ENCODE peak calls at places on chromosomes 1 and 21, in eight cellular contexts. N is activated T-helper 1 cell treated with Interleukin-2 at 50 U/mL for 16 hours; K is epithelial cell of prostate; I is effector memory CD8-positive, alpha-beta T cell; A is NCI-H1048; Y is activated CD4-positive, alpha-beta T cell treated with anti-CD3 and anti-CD28 coated beads, Interleukin-2, amount 50 U/mL, for 24 hours; M is left cardiac atrium; Q is left lung. B is an unnamed sample.

GRCh38 chr1:178625695-178626094 is 99.3 kb upstream of the RALGPS2 start:
- DNase-seq in N (no peak), K (no peak), I (no peak), A (no peak), Y (no peak), M (no peak), Q (no peak), B (no peak)

GRCh38 chr1:26239936-26240335 is 5.9 kb downstream of the CEP85 start:
- DNase-seq in N (no peak), K (no peak), I (no peak), A (no peak), Y (no peak), M (no peak), Q (no peak), B (no peak)

GRCh38 chr21:33029512-33029921 is 3.8 kb downstream of the OLIG2 start:
- DNase-seq in N (no peak), K (no peak), I (no peak), A (no peak), Y (no peak), M (no peak), Q (no peak), B (no peak)

GRCh38 chr1:40305451-40305850 is 11.6 kb downstream of the COL9A2 start:
- DNase-seq in N (no peak), K (no peak), I (no peak), A (no peak), Y (no peak), M (no peak), Q (no peak), B (no peak)

GRCh38 chr1:21552715-21553114 is 43.5 kb downstream of the ALPL start:
- DNase-seq in N (no peak), K (no peak), I (no peak), A (no peak), Y (no peak), M (no peak), Q (no peak), B (no peak)

GRCh38 chr1:108190001-108190634 is 10.0 kb downstream of the SLC25A24 start:
- DNase-seq in N (no peak), K (no peak), I (no peak), A (no peak), Y (no peak), M (no peak), Q (no peak), B (no peak)

GRCh38 chr1:197437891-197438853 is 170.1 kb downstream of the CRB1 start:
- DNase-seq in N (no peak), K (no peak), I (no peak), A (no peak), Y (no peak), M (no peak), Q (no peak), B (no peak)

GRCh38 chr1:87592156-87592555 is 263.5 kb downstream of the LMO4 start:
- DNase-seq in N (no peak), K (no peak), I (no peak), A (no peak), Y (no peak), M (no peak), Q (no peak), B (no peak)

GRCh38 chr1:154353460-154353904 is 28.2 kb downstream of the ATP8B2 start:
- DNase-seq in N (no peak), K (no peak), I (no peak), A (no peak), Y (no peak), M (no peak), Q (no peak), B (no peak)

GRCh38 chr1:185284533-185285244 is 32.4 kb downstream of the IVNS1ABP start:
- DNase-seq in N (no peak), K (no peak), I (no peak), A (no peak), Y (no peak), M (no peak), Q (no peak), B (no peak)

GRCh38 chr1:220700591-220701179 is 10.5 kb downstream of the C1orf115 start:
- DNase-seq in N (no peak), K (no peak), I (no peak), A (no peak), Y (no peak), M (no peak), Q (no peak), B (no peak)

GRCh38 chr1:225746361-225747179 is 31.1 kb upstream of the SRP9 start:
- DNase-seq in N (no peak), K (no peak), I (no peak), A (no peak), Y (no peak), M (peak; percentile 70), Q (peak; percentile 64), B (peak; percentile 38)

GRCh38 chr1:183498342-183498991 is 26.2 kb downstream of the SMG7 start:
- DNase-seq in N (no peak), K (no peak), I (no peak), A (no peak), Y (no peak), M (no peak), Q (no peak), B (no peak)

GRCh38 chr1:48870596-48870995 is 93.9 kb upstream of the BEND5 start:
- DNase-seq in N (no peak), K (no peak), I (no peak), A (no peak), Y (no peak), M (no peak), Q (no peak), B (no peak)

GRCh38 chr1:179366093-179366800 is 476 bp downstream of the AXDND1 start:
- DNase-seq in N (no peak), K (no peak), I (no peak), A (no peak), Y (no peak), M (no peak), Q (no peak), B (no peak)

GRCh38 chr1:206560021-206560716 is 52.1 kb downstream of the EIF2D start:
- DNase-seq in N (no peak), K (no peak), I (no peak), A (no peak), Y (no peak), M (peak; percentile 25), Q (no peak), B (no peak)

GRCh38 chr1:94068831-94069648 is 51.9 kb downstream of the ABCA4 start:
- DNase-seq in N (no peak), K (peak; percentile 22), I (no peak), A (no peak), Y (no peak), M (no peak), Q (peak; percentile 63), B (no peak)

GRCh38 chr1:46820560-46821060 is 21.8 kb downstream of the CYP4B1 start:
- DNase-seq in N (no peak), K (no peak), I (no peak), A (no peak), Y (no peak), M (no peak), Q (no peak), B (no peak)

GRCh38 chr1:27811741-27812500 is 18.7 kb upstream of the PPP1R8 start:
- DNase-seq in N (no peak), K (no peak), I (no peak), A (no peak), Y (no peak), M (no peak), Q (no peak), B (no peak)

GRCh38 chr21:18940791-18941190 is 537.2 kb upstream of the TMPRSS15 start:
- DNase-seq in N (no peak), K (no peak), I (no peak), A (no peak), Y (no peak), M (no peak), Q (no peak), B (no peak)

GRCh38 chr1:186424539-186424938 is 36.4 kb downstream of the PDC start:
- DNase-seq in N (no peak), K (no peak), I (no peak), A (no peak), Y (no peak), M (peak; percentile 34), Q (no peak), B (no peak)

B was measured in keratinocyte.